ENCODE peak calls at places on chromosomes 3 and 15, in five cellular contexts. L is SK-N-SH; Z is NT2/D1; K is heart right ventricle; C is effector memory CD4-positive, alpha-beta T cell. B is an unnamed sample. For H3K4me1, the result is how much of the 10 kb centered on the place peaks cover.

GRCh38 chr3:105387122-105387751 is 20.5 kb downstream of the ALCAM start:
- DNase-seq in L (no peak), Z (no peak), K (no peak), C (no peak), B (no peak)

GRCh38 chr3:140906785-140907184 is 34.9 kb upstream of the SLC25A36 start:
- DNase-seq in L (no peak), Z (no peak), K (no peak), C (no peak), B (no peak)

GRCh38 chr3:37571269-37571668 is 290.4 kb upstream of the CTDSPL start:
- DNase-seq in L (no peak), Z (no peak), K (no peak), C (no peak), B (no peak)

GRCh38 chr3:112793311-112794081 is 53.2 kb downstream of the CD200R1L start:
- DNase-seq in L (no peak), Z (no peak), K (no peak), C (no peak), B (no peak)

GRCh38 chr15:40702077-40702476 is 7.1 kb downstream of the RAD51 start:
- DNase-seq in L (peak), Z (no peak), K (no peak), C (no peak), B (no peak)

GRCh38 chr3:13745636-13746035 is 134.2 kb downstream of the WNT7A start:
- DNase-seq in L (no peak), Z (no peak), K (no peak), C (no peak), B (no peak)

GRCh38 chr15:67828969-67829646 is 3.8 kb downstream of the SKOR1 start:
- DNase-seq in L (no peak), Z (no peak), K (no peak), C (no peak), B (no peak)

GRCh38 chr3:53162672-53163458 is 1.9 kb downstream of the PRKCD start:
- DNase-seq in L (no peak), Z (no peak), K (no peak), C (peak), B (no peak)

GRCh38 chr15:61794276-61794675 is 266.0 kb downstream of the VPS13C start:
- DNase-seq in L (no peak), Z (no peak), K (no peak), C (no peak), B (no peak)

GRCh38 chr3:43693594-43693993 is 2.9 kb downstream of the ABHD5 start:
- DNase-seq in L (no peak), Z (no peak), K (no peak), C (no peak), B (no peak)

GRCh38 chr3:72041531-72041930 is 256.6 kb upstream of the PROK2 start:
- DNase-seq in L (no peak), Z (no peak), K (no peak), C (no peak), B (no peak)

GRCh38 chr3:185825639-185826481 is 1.0 kb upstream of the IGF2BP2 start:
- DNase-seq in L (peak), Z (no peak), K (peak), C (no peak), B (no peak)

GRCh38 chr3:114496021-114496434 is 202.2 kb downstream of the TIGIT start:
- DNase-seq in L (no peak), Z (no peak), K (peak), C (no peak), B (no peak)

GRCh38 chr15:65476942-65477341 is 40.5 kb downstream of the DPP8 start:
- DNase-seq in L (no peak), Z (no peak), K (no peak), C (no peak), B (no peak)

GRCh38 chr15:85722789-85723188 is 71.9 kb downstream of the KLHL25 start:
- DNase-seq in L (no peak), Z (no peak), K (no peak), C (no peak), B (no peak)

GRCh38 chr3:101950510-101950909 is 101.2 kb downstream of the NFKBIZ start:
- DNase-seq in L (no peak), Z (no peak), K (no peak), C (no peak), B (no peak)

GRCh38 chr3:194500198-194500597 is 13.4 kb upstream of the ATP13A3 start:
- DNase-seq in L (no peak), Z (no peak), K (no peak), C (no peak), B (no peak)

GRCh38 chr3:194496217-194496881 is 9.5 kb upstream of the ATP13A3 start:
- DNase-seq in L (no peak), Z (no peak), K (no peak), C (no peak), B (no peak)

GRCh38 chr3:194503101-194503531 is 16.3 kb upstream of the ATP13A3 start:
- DNase-seq in L (no peak), Z (no peak), K (no peak), C (no peak), B (no peak)

GRCh38 chr3:194494951-194495374 is 8.2 kb upstream of the ATP13A3 start:
- DNase-seq in L (no peak), Z (no peak), K (no peak), C (no peak), B (no peak)

GRCh38 chr3:194497799-194498575 is 11.2 kb upstream of the ATP13A3 start:
- DNase-seq in L (no peak), Z (no peak), K (no peak), C (no peak), B (no peak)
- H3K4me3 ChIP-seq in L (no peak), Z (no peak), K (no peak), C (no peak), B (no peak)

GRCh38 chr3:50274371-50275104 is 4.3 kb upstream of the LSMEM2 start:
- DNase-seq in L (peak), Z (peak), K (no peak), C (peak), B (no peak)
- H3K4me1 ChIP-seq in L (under half), Z (under half), K (under half), C (under half), B (under half)

GRCh38 chr3:76245073-76245472 is 459.7 kb upstream of the ZNF717 start:
- DNase-seq in L (no peak), Z (no peak), K (no peak), C (no peak), B (no peak)
- H3K4me3 ChIP-seq in L (no peak), Z (no peak), K (no peak), C (no peak), B (no peak)

GRCh38 chr15:66755298-66756068 is 53.4 kb downstream of the SMAD6 start:
- DNase-seq in L (no peak), Z (no peak), K (no peak), C (no peak), B (no peak)

GRCh38 chr15:66757030-66757429 is 55.0 kb downstream of the SMAD6 start:
- DNase-seq in L (no peak), Z (no peak), K (no peak), C (no peak), B (no peak)

GRCh38 chr15:66756220-66756769 is 54.3 kb downstream of the SMAD6 start:
- DNase-seq in L (no peak), Z (no peak), K (no peak), C (no peak), B (no peak)

GRCh38 chr15:66758844-66759243 is 56.8 kb downstream of the SMAD6 start:
- DNase-seq in L (no peak), Z (no peak), K (no peak), C (no peak), B (no peak)

GRCh38 chr15:66757521-66757920 is 55.5 kb downstream of the SMAD6 start:
- DNase-seq in L (no peak), Z (no peak), K (no peak), C (no peak), B (no peak)
- H3K4me1 ChIP-seq in L (under half), Z (under half), K (half or more), C (under half), B (half or more)